ENCODE peak calls at places on chromosomes 6 and 20, in four cellular contexts. N is left cardiac atrium, M is smooth muscle cell of the brain vasculature, H is A549. V is an unnamed sample.

GRCh38 chr6:20279051-20279450 is 66.8 kb upstream of the MBOAT1 start:
- DNase-seq in N (no peak), M (no peak), H (no peak), V (no peak)

GRCh38 chr20:1798982-1799381 is 96.2 kb upstream of the SIRPA start:
- DNase-seq in N (no peak), M (no peak), H (no peak), V (no peak)

GRCh38 chr20:63265891-63266515 is 6.6 kb upstream of the ARFGAP1 start:
- DNase-seq in N (no peak), M (no peak), H (no peak), V (no peak)

GRCh38 chr6:30960907-30961673 is 20.3 kb downstream of the MUCL3 start:
- DNase-seq in N (no peak), M (no peak), H (no peak), V (no peak)

GRCh38 chr20:58700121-58700780 is 7.7 kb downstream of the NPEPL1 start:
- DNase-seq in N (no peak), M (no peak), H (no peak), V (no peak)

GRCh38 chr6:79504372-79504771 is 32.9 kb downstream of the LCA5 start:
- DNase-seq in N (no peak), M (no peak), H (no peak), V (no peak)

GRCh38 chr6:141153563-141153962 is 979.2 kb upstream of the GJE1 start:
- DNase-seq in N (no peak), M (no peak), H (no peak), V (no peak)

GRCh38 chr6:162829013-162829742 is 101.4 kb downstream of the PACRG start:
- DNase-seq in N (no peak), M (no peak), H (no peak), V (no peak)

GRCh38 chr20:52291109-52291508 is 99.5 kb upstream of the ZFP64 start:
- DNase-seq in N (no peak), M (no peak), H (no peak), V (no peak)

GRCh38 chr20:64161595-64162238 is 2.5 kb upstream of the MYT1 start:
- DNase-seq in N (peak), M (peak), H (peak), V (no peak)

GRCh38 chr6:41560440-41561192 is 14.4 kb downstream of the FOXP4 start:
- DNase-seq in N (peak), M (no peak), H (no peak), V (peak)

GRCh38 chr6:56222509-56222908 is 24.9 kb downstream of the COL21A1 start:
- DNase-seq in N (no peak), M (no peak), H (no peak), V (no peak)

GRCh38 chr6:84953401-84953800 is 189.0 kb upstream of the TBX18 start:
- DNase-seq in N (no peak), M (no peak), H (no peak), V (no peak)

GRCh38 chr20:58229198-58229802 is 847 bp upstream of the ANKRD60 start:
- DNase-seq in N (no peak), M (no peak), H (no peak), V (no peak)

GRCh38 chr20:43669332-43669731 is 2.4 kb downstream of the MYBL2 start:
- DNase-seq in N (no peak), M (no peak), H (peak), V (no peak)

GRCh38 chr20:32908334-32909292 is 49.9 kb downstream of the EFCAB8 start:
- DNase-seq in N (no peak), M (no peak), H (no peak), V (no peak)

V was measured in esophagus squamous epithelium.